ENCODE peak calls at places on chromosomes 16 and 17, in eight cellular contexts. W, X, L, C, B, J, K and V are unnamed samples. For H3K4me1, the result is how much of the 10 kb centered on the place peaks cover.

GRCh38 chr17:82285141-82285540 is 11.6 kb upstream of the CSNK1D start:
- DNase-seq in J (no peak), X (no peak), W (no peak), L (no peak), C (no peak), K (no peak), B (no peak), V (no peak)

GRCh38 chr16:47927330-47927729 is 228.5 kb downstream of the ABCC12 start:
- DNase-seq in L (no peak), C (no peak), W (no peak), K (no peak), J (no peak), B (no peak), X (no peak), V (peak)

GRCh38 chr17:42311240-42312034 is 23.1 kb downstream of the STAT5A start:
- DNase-seq in C (peak), J (peak), K (no peak), L (peak), W (no peak), B (peak), X (peak), V (peak)

GRCh38 chr16:56861092-56861610 is 3.9 kb upstream of the SLC12A3 start:
- DNase-seq in J (no peak), B (no peak), C (no peak), X (no peak), W (peak), L (no peak), K (no peak), V (peak)

GRCh38 chr17:350706-351435 is 1.7 kb downstream of the RPH3AL start:
- DNase-seq in J (peak), X (peak), B (peak), K (peak), C (peak), W (no peak), L (peak), V (no peak)

GRCh38 chr17:43517615-43518386 is 28.3 kb downstream of the ETV4 start:
- DNase-seq in L (no peak), B (no peak), K (peak), C (no peak), X (no peak), W (no peak), J (no peak), V (peak)

GRCh38 chr16:5350118-5350517 is 252.5 kb upstream of the EEF2KMT start:
- DNase-seq in J (peak), B (no peak), C (no peak), L (no peak), K (no peak), W (no peak), X (no peak), V (no peak)

GRCh38 chr16:19926449-19927390 is 42.1 kb upstream of the GPRC5B start:
- DNase-seq in B (no peak), J (peak), W (no peak), L (no peak), X (no peak), C (no peak), K (no peak), V (peak)

GRCh38 chr17:39738568-39738901 is 797 bp downstream of the GRB7 start:
- DNase-seq in X (no peak), W (no peak), J (peak), C (peak), B (no peak), L (no peak), K (peak), V (no peak)

GRCh38 chr16:74480150-74481029 is 59.1 kb upstream of the CLEC18B start:
- DNase-seq in X (no peak), B (peak), K (peak), L (peak), J (no peak), C (peak), W (no peak), V (peak)

GRCh38 chr17:77329741-77330531 is 189.2 kb downstream of the SEC14L1 start:
- DNase-seq in X (peak), L (peak), J (peak), B (peak), C (peak), K (peak), W (no peak), V (no peak)

GRCh38 chr16:84840687-84841627 is 21.2 kb downstream of the CRISPLD2 start:
- DNase-seq in K (no peak), X (no peak), C (no peak), B (no peak), L (no peak), W (no peak), J (no peak), V (no peak)

GRCh38 chr16:16027728-16028310 is 78.4 kb downstream of the ABCC1 start:
- DNase-seq in J (no peak), C (no peak), B (no peak), L (no peak), W (no peak), K (peak), X (no peak), V (no peak)
- H3K4me1 ChIP-seq in J (under half), C (under half), B (under half), L (under half), W (under half), K (under half), X (under half), V (under half)

GRCh38 chr17:64002658-64003525 is 4.7 kb downstream of the PRR29 start:
- DNase-seq in C (peak), W (no peak), L (no peak), B (no peak), K (no peak), X (no peak), J (peak), V (no peak)
- H3K4me1 ChIP-seq in C (under half), W (under half), L (under half), B (under half), K (under half), X (under half), J (under half), V (under half)

DNA sequence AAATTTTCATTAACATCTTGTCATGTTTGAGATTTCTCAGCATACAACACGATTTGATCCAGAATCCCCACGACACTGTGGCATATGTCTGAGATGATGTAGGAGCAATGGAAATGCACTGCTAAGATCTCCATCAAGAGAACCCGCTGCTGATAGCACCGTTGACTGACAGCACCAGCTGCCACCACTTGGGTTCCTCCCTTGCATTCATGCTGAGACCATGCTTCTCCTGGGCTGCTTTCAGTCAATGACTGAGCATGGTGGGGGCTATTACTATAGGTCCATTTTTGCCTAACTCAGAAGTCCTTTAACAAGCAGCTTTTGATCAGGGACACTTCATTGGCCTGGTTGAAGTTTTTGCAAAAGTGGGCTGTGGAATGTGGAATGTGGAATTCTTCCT is 182.4 kb upstream of the CPHXL start:
- DNase-seq in L (no peak), X (no peak), J (no peak), K (no peak), B (no peak), C (no peak), W (no peak), V (no peak)
- H3K4me1 ChIP-seq in L (under half), X (under half), J (under half), K (under half), B (under half), C (under half), W (under half), V (under half)

DNA sequence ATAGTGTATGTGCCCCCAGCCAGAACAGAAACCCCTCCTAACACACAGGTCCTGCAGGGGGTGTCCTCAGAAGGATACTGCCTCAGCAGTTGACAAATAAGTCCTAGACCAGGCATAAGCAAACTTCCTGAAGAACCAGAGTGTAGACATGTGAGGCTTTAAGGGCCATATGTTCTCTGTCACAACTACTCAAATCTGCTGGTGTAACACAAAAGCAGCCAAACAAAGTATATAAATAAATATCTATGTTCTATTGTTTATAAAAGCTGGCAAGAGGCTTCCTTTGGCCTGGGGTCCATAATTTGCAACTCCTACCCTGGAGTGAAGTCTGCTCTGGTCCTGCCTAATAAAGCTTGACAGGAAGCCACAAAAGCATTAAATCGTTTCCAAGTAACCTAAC is 9.9 kb downstream of the FAM83G start:
- DNase-seq in X (no peak), C (no peak), B (no peak), W (no peak), J (no peak), K (no peak), L (no peak), V (no peak)
- H3K4me1 ChIP-seq in X (under half), C (under half), B (under half), W (under half), J (under half), K (under half), L (under half), V (under half)